ENCODE peak calls at places on chromosome 20, in eight cellular contexts. B is AG04450; X is mucosa of descending colon; S is activated T-helper 2 cell treated with anti-CD3 and anti-CD28 coated beads, Interferon-gamma antibody, Interleukin-2, Interleukin-4, amounts not matched to agents 10 μg/mL and 5 μg/mL and 100 μg/mL, durations not matched to agents 14 hours and 24 hours and 36 hours; J is C1 segment of cervical spinal cord; W is T-helper 22 cell; R is HFF-Myc; C is fibroblast of the aortic adventitia. F is an unnamed sample.

GRCh38 chr20:52972190-52972937 is at the start of gene TSHZ2:
- DNase-seq in B (no peak), W (peak; percentile 23), X (peak; percentile 16), J (no peak), S (peak; percentile 20), R (no peak), C (peak; percentile 37), F (no peak)

GRCh38 chr20:58028123-58028522 is 200.3 kb downstream of the ANKRD60 start:
- DNase-seq in B (no peak), R (no peak), C (no peak), X (peak; percentile 67), S (no peak), W (no peak), J (no peak), F (no peak)

GRCh38 chr20:41617059-41617921 is 887 bp downstream of the CHD6 start:
- DNase-seq in B (no peak), S (peak; percentile 30), W (peak; percentile 41), R (no peak), J (peak; percentile 6), C (peak; percentile 49), X (peak; percentile 41), F (no peak)

GRCh38 chr20:25361287-25361683 is 29.4 kb downstream of the ABHD12 start:
- DNase-seq in S (no peak), J (no peak), R (no peak), X (no peak), C (peak; percentile 7), W (no peak), B (no peak), F (no peak)

GRCh38 chr20:25233016-25233772 is 14.7 kb upstream of the PYGB start:
- DNase-seq in C (peak; percentile 92), B (no peak), W (no peak), S (no peak), J (peak; percentile 59), R (no peak), X (peak; percentile 91), F (no peak)

GRCh38 chr20:57620999-57621398 is 773 bp upstream of the ZBP1 start:
- DNase-seq in R (no peak), B (no peak), X (no peak), W (no peak), C (no peak), J (no peak), S (no peak), F (no peak)

GRCh38 chr20:34834459-34834893 is 9.0 kb upstream of the NCOA6 start:
- DNase-seq in W (no peak), R (no peak), C (peak; percentile 59), J (peak; percentile 34), X (no peak), S (no peak), B (no peak), F (no peak)

GRCh38 chr20:3704085-3704484 is 8.3 kb downstream of the SIGLEC1 start:
- DNase-seq in W (no peak), X (no peak), B (no peak), S (no peak), J (no peak), C (no peak), R (no peak), F (no peak)

GRCh38 chr20:2353231-2353630 is 27.5 kb upstream of the TGM6 start:
- DNase-seq in X (no peak), W (no peak), J (no peak), R (no peak), B (no peak), S (no peak), C (no peak), F (no peak)

GRCh38 chr20:13524339-13524738 is 114.4 kb downstream of the TASP1 start:
- DNase-seq in R (no peak), B (no peak), X (no peak), J (no peak), C (no peak), S (no peak), W (no peak), F (no peak)

GRCh38 chr20:38735172-38735571 is 10.9 kb downstream of the SLC32A1 start:
- DNase-seq in R (no peak), W (no peak), S (no peak), B (no peak), C (no peak), X (no peak), J (no peak), F (no peak)

GRCh38 chr20:31678389-31679356 is 41.0 kb downstream of the COX4I2 start:
- DNase-seq in X (no peak), R (no peak), S (no peak), B (no peak), J (no peak), W (no peak), C (peak; percentile 73), F (no peak)

GRCh38 chr20:9286501-9286900 is 217.6 kb downstream of the PLCB4 start:
- DNase-seq in S (no peak), B (no peak), X (no peak), J (no peak), R (no peak), C (no peak), W (no peak), F (no peak)

GRCh38 chr20:10218536-10219451 is at the start of gene SNAP25:
- DNase-seq in R (no peak), C (peak; percentile 57), S (peak; percentile 60), X (peak; percentile 6), J (peak; percentile 94), W (peak; percentile 8), B (peak; percentile 81), F (peak; percentile 20)

GRCh38 chr20:5171074-5171789 is 44.4 kb downstream of the CDS2 start:
- DNase-seq in S (no peak), C (no peak), B (no peak), R (no peak), W (no peak), J (peak; percentile 87), X (no peak), F (no peak)

GRCh38 chr20:24134284-24134683 is 145.7 kb upstream of the GGTLC1 start:
- DNase-seq in J (no peak), C (peak; percentile 25), B (no peak), X (no peak), R (no peak), W (no peak), S (no peak), F (no peak)

GRCh38 chr20:49562341-49563014 is 5.5 kb downstream of the PTGIS start:
- DNase-seq in J (no peak), S (no peak), X (peak; percentile 23), C (peak; percentile 97), R (peak; percentile 62), W (no peak), B (peak; percentile 32), F (peak; percentile 85)

F was measured in pulmonary artery endothelial cell.